ENCODE peak calls at places on chromosomes 13 and 19, in ten cellular contexts. G, Z, P, Y, I, H, S, F, V and U are unnamed samples.

GRCh38 chr19:42295831-42296525 is 6.0 kb upstream of the PRR19 start:
- DNase-seq in G (peak; percentile 66), Z (peak; percentile 89), P (peak; percentile 93), Y (peak; percentile 95), I (peak; percentile 91), H (no peak), S (peak; percentile 58), F (peak; percentile 92), V (peak; percentile 88), U (peak; percentile 87)

GRCh38 chr19:39390460-39390758 is 497 bp downstream of the PAF1 start:
- DNase-seq in G (no peak), Z (peak; percentile 95), P (peak; percentile 96), Y (no peak), I (no peak), H (no peak), S (no peak), F (peak; percentile 91), V (no peak), U (no peak)

GRCh38 chr13:33015791-33016323 is 366 bp upstream of the KL start:
- DNase-seq in G (no peak), Z (peak; percentile 36), P (no peak), Y (no peak), I (peak; percentile 47), H (no peak), S (no peak), F (no peak), V (peak; percentile 71), U (no peak)

GRCh38 chr13:108225440-108225839 is 7.2 kb downstream of the ABHD13 start:
- DNase-seq in G (no peak), Z (peak; percentile 59), P (no peak), Y (no peak), I (no peak), H (no peak), S (peak; percentile 37), F (no peak), V (no peak), U (no peak)

GRCh38 chr19:50893047-50893737 is 18.0 kb downstream of the KLK4 start:
- DNase-seq in G (no peak), Z (no peak), P (no peak), Y (no peak), I (no peak), H (no peak), S (peak; percentile 37), F (no peak), V (no peak), U (no peak)

GRCh38 chr13:34816543-34816942 is 125.5 kb upstream of the NBEA start:
- DNase-seq in G (peak; percentile 28), Z (no peak), P (no peak), Y (no peak), I (no peak), H (peak; percentile 59), S (no peak), F (no peak), V (no peak), U (no peak)

GRCh38 chr13:28355046-28355821 is 139.7 kb downstream of the FLT1 start:
- DNase-seq in G (no peak), Z (no peak), P (no peak), Y (no peak), I (no peak), H (no peak), S (no peak), F (no peak), V (no peak), U (no peak)

GRCh38 chr19:4338441-4339350 is at the start of gene STAP2:
- DNase-seq in G (peak; percentile 33), Z (no peak), P (no peak), Y (peak; percentile 16), I (peak; percentile 32), H (no peak), S (no peak), F (no peak), V (no peak), U (no peak)

GRCh38 chr19:58123354-58123753 is 25.3 kb upstream of the ZSCAN18 start:
- DNase-seq in G (no peak), Z (no peak), P (no peak), Y (no peak), I (no peak), H (no peak), S (no peak), F (no peak), V (no peak), U (no peak)

GRCh38 chr19:5973376-5973775 is 4.6 kb downstream of the RANBP3 start:
- DNase-seq in G (no peak), Z (no peak), P (no peak), Y (no peak), I (no peak), H (no peak), S (no peak), F (no peak), V (no peak), U (no peak)

GRCh38 chr19:45498411-45499195 is at the start of gene PPM1N:
- DNase-seq in G (no peak), Z (peak; percentile 66), P (no peak), Y (no peak), I (peak; percentile 58), H (no peak), S (peak; percentile 27), F (peak; percentile 79), V (no peak), U (peak; percentile 67)

GRCh38 chr19:6021878-6022569 is 44.1 kb upstream of the RANBP3 start:
- DNase-seq in G (peak; percentile 91), Z (peak; percentile 78), P (peak; percentile 55), Y (peak; percentile 85), I (peak; percentile 79), H (peak; percentile 23), S (peak; percentile 79), F (peak; percentile 79), V (peak; percentile 81), U (peak; percentile 43)

GRCh38 chr13:98399756-98400155 is 177.2 kb downstream of the STK24 start:
- DNase-seq in G (no peak), Z (no peak), P (no peak), Y (no peak), I (no peak), H (no peak), S (no peak), F (no peak), V (no peak), U (no peak)

GRCh38 chr13:113981201-113981605 is 7.3 kb upstream of the C13orf46 start:
- DNase-seq in G (peak; percentile 76), Z (no peak), P (peak; percentile 9), Y (no peak), I (peak; percentile 66), H (no peak), S (no peak), F (peak; percentile 15), V (no peak), U (no peak)

GRCh38 chr19:48403606-48404005 is 10.1 kb downstream of the GRIN2D start:
- DNase-seq in G (peak; percentile 85), Z (peak; percentile 65), P (no peak), Y (no peak), I (peak; percentile 49), H (no peak), S (peak; percentile 93), F (peak; percentile 73), V (no peak), U (peak; percentile 39)

GRCh38 chr19:13995017-13995728 is 10.9 kb downstream of the RFX1 start:
- DNase-seq in G (no peak), Z (no peak), P (no peak), Y (no peak), I (peak; percentile 74), H (no peak), S (no peak), F (no peak), V (no peak), U (no peak)

GRCh38 chr19:29409121-29409862 is 116.5 kb upstream of the VSTM2B start:
- DNase-seq in G (no peak), Z (no peak), P (no peak), Y (no peak), I (no peak), H (no peak), S (no peak), F (no peak), V (no peak), U (no peak)

GRCh38 chr19:1932395-1932794 is 8.6 kb upstream of the CSNK1G2 start:
- DNase-seq in G (no peak), Z (no peak), P (no peak), Y (no peak), I (no peak), H (no peak), S (no peak), F (no peak), V (no peak), U (no peak)